ENCODE peak calls at places on chromosomes 5 and 9, in five cellular contexts. One of them, this sample, is unnamed.

GRCh38 chr9:83646500-83647239 is 23.7 kb downstream of the IDNK start:
- DNase-seq in stomach: no peak
- DNase-seq in anterior cingulate cortex: no peak
- DNase-seq in SW 1271: no peak
- DNase-seq in A549: no peak
- DNase-seq in this sample: no peak

GRCh38 chr5:144205141-144205551 is 34.5 kb downstream of the KCTD16 start:
- DNase-seq in SW 1271: no peak
- DNase-seq in A549: no peak
- DNase-seq in anterior cingulate cortex: no peak
- DNase-seq in stomach: no peak
- DNase-seq in this sample: peak; percentile 65

GRCh38 chr5:67510204-67510603 is 313.6 kb upstream of the CD180 start:
- DNase-seq in anterior cingulate cortex: no peak
- DNase-seq in A549: no peak
- DNase-seq in stomach: no peak
- DNase-seq in SW 1271: no peak
- DNase-seq in this sample: no peak

GRCh38 chr5:135952683-135953082 is 2.1 kb downstream of the LECT2 start:
- DNase-seq in SW 1271: no peak
- DNase-seq in A549: no peak
- DNase-seq in anterior cingulate cortex: no peak
- DNase-seq in stomach: no peak
- DNase-seq in this sample: no peak

GRCh38 chr5:132086277-132086794 is 12.7 kb downstream of the CSF2 start:
- DNase-seq in anterior cingulate cortex: no peak
- DNase-seq in A549: peak; percentile 44
- DNase-seq in stomach: peak; percentile 50
- DNase-seq in SW 1271: peak; percentile 42
- DNase-seq in this sample: peak; percentile 98

GRCh38 chr9:29697011-29697410 is 2123.7 kb upstream of the C9orf72 start:
- DNase-seq in SW 1271: no peak
- DNase-seq in A549: no peak
- DNase-seq in stomach: no peak
- DNase-seq in anterior cingulate cortex: no peak
- DNase-seq in this sample: no peak

GRCh38 chr5:107487056-107487461 is 183.7 kb downstream of the EFNA5 start:
- DNase-seq in stomach: no peak
- DNase-seq in anterior cingulate cortex: no peak
- DNase-seq in SW 1271: no peak
- DNase-seq in A549: no peak
- DNase-seq in this sample: no peak

GRCh38 chr5:127228540-127229184 is 61.9 kb upstream of the MEGF10 start:
- DNase-seq in anterior cingulate cortex: no peak
- DNase-seq in stomach: no peak
- DNase-seq in A549: no peak
- DNase-seq in SW 1271: no peak
- DNase-seq in this sample: no peak

GRCh38 chr5:177349362-177349647 is 2.2 kb downstream of the LMAN2 start:
- DNase-seq in SW 1271: no peak
- DNase-seq in anterior cingulate cortex: no peak
- DNase-seq in stomach: no peak
- DNase-seq in A549: no peak
- DNase-seq in this sample: no peak

GRCh38 chr9:119844431-119844830 is 475.2 kb upstream of the BRINP1 start:
- DNase-seq in SW 1271: no peak
- DNase-seq in stomach: no peak
- DNase-seq in A549: no peak
- DNase-seq in anterior cingulate cortex: no peak
- DNase-seq in this sample: no peak

GRCh38 chr5:141692919-141693848 is 11.2 kb upstream of the ARAP3 start:
- DNase-seq in A549: no peak
- DNase-seq in anterior cingulate cortex: no peak
- DNase-seq in stomach: no peak
- DNase-seq in SW 1271: no peak
- DNase-seq in this sample: no peak

GRCh38 chr5:40743771-40744170 is 12.0 kb downstream of the TTC33 start:
- DNase-seq in stomach: no peak
- DNase-seq in A549: no peak
- DNase-seq in SW 1271: no peak
- DNase-seq in anterior cingulate cortex: no peak
- DNase-seq in this sample: no peak

GRCh38 chr5:172678902-172679301 is 37.8 kb downstream of the NEURL1B start:
- DNase-seq in anterior cingulate cortex: no peak
- DNase-seq in A549: no peak
- DNase-seq in SW 1271: no peak
- DNase-seq in stomach: peak; percentile 63
- DNase-seq in this sample: no peak

GRCh38 chr9:126128494-126129142 is 198.0 kb upstream of the MVB12B start:
- DNase-seq in anterior cingulate cortex: no peak
- DNase-seq in SW 1271: no peak
- DNase-seq in A549: no peak
- DNase-seq in stomach: peak; percentile 11
- DNase-seq in this sample: no peak

GRCh38 chr9:123713282-123713681 is 216.6 kb downstream of the DENND1A start:
- DNase-seq in anterior cingulate cortex: no peak
- DNase-seq in A549: no peak
- DNase-seq in SW 1271: no peak
- DNase-seq in stomach: no peak
- DNase-seq in this sample: no peak

GRCh38 chr9:33452828-33453271 is 5.5 kb upstream of the AQP3 start:
- DNase-seq in A549: peak; percentile 88
- DNase-seq in anterior cingulate cortex: no peak
- DNase-seq in SW 1271: no peak
- DNase-seq in stomach: peak; percentile 68
- DNase-seq in this sample: peak; percentile 84

GRCh38 chr9:101226161-101226560 is 158.6 kb downstream of the BAAT start:
- DNase-seq in A549: no peak
- DNase-seq in anterior cingulate cortex: no peak
- DNase-seq in SW 1271: no peak
- DNase-seq in stomach: no peak
- DNase-seq in this sample: no peak

GRCh38 chr5:4576161-4576748 is 563.9 kb upstream of the ADAMTS16 start:
- DNase-seq in A549: no peak
- DNase-seq in stomach: no peak
- DNase-seq in SW 1271: no peak
- DNase-seq in anterior cingulate cortex: no peak
- DNase-seq in this sample: peak; percentile 78

GRCh38 chr5:31049933-31050704 is 143.4 kb upstream of the CDH6 start:
- DNase-seq in stomach: no peak
- DNase-seq in anterior cingulate cortex: no peak
- DNase-seq in SW 1271: no peak
- DNase-seq in A549: no peak
- DNase-seq in this sample: no peak

This sample was measured in H4.